ENCODE peak calls at places on chromosome 6, in nine cellular contexts. U is hypothalamus; W is NCI-H1105; F is EH; P is nucleus accumbens; O is CD8-positive, alpha-beta memory T cell; V is kidney glomerular epithelial cell; Q is A549; B is activated CD8-positive, alpha-beta memory T cell treated with anti-CD3 and anti-CD28 coated beads, Interleukin-2, amount 50 U/mL, for 4 hours. D is an unnamed sample.

GRCh38 chr6:155530219-155530834 is 74.7 kb upstream of the NOX3 start:
- DNase-seq in U (no peak), W (peak), F (peak), P (no peak), O (no peak), V (peak), Q (no peak), B (no peak), D (no peak)

GRCh38 chr6:36467625-36468024 is 24.8 kb downstream of the KCTD20 start:
- DNase-seq in U (no peak), W (no peak), F (no peak), P (no peak), O (no peak), V (no peak), Q (no peak), B (no peak), D (no peak)

GRCh38 chr6:105274678-105275077 is 94.9 kb upstream of the POPDC3 start:
- DNase-seq in U (no peak), W (no peak), F (no peak), P (no peak), O (no peak), V (no peak), Q (no peak), B (no peak), D (no peak)

GRCh38 chr6:107361568-107362270 is 97.6 kb downstream of the PDSS2 start:
- DNase-seq in U (no peak), W (no peak), F (peak), P (no peak), O (no peak), V (peak), Q (no peak), B (no peak), D (no peak)

GRCh38 chr6:53294095-53294494 is 54.7 kb downstream of the ELOVL5 start:
- DNase-seq in U (no peak), W (no peak), F (peak), P (no peak), O (no peak), V (no peak), Q (no peak), B (peak), D (no peak)

GRCh38 chr6:38110407-38111025 is 291.0 kb downstream of the ZFAND3 start:
- DNase-seq in U (peak), W (peak), F (no peak), P (peak), O (no peak), V (no peak), Q (no peak), B (no peak), D (no peak)

GRCh38 chr6:56692586-56693245 is 50.0 kb upstream of the DST start:
- DNase-seq in U (peak), W (no peak), F (peak), P (no peak), O (no peak), V (no peak), Q (no peak), B (no peak), D (no peak)

GRCh38 chr6:70210462-70210861 is 92.4 kb downstream of the COL9A1 start:
- DNase-seq in U (no peak), W (no peak), F (peak), P (no peak), O (no peak), V (no peak), Q (peak), B (no peak), D (no peak)

GRCh38 chr6:156461647-156462046 is 315.5 kb upstream of the ARID1B start:
- DNase-seq in U (no peak), W (peak), F (no peak), P (no peak), O (no peak), V (no peak), Q (no peak), B (no peak), D (no peak)

GRCh38 chr6:34657307-34657978 is 39.1 kb downstream of the ILRUN start:
- DNase-seq in U (peak), W (peak), F (peak), P (no peak), O (no peak), V (peak), Q (peak), B (no peak), D (no peak)

GRCh38 chr6:38459291-38459690 is 180.4 kb downstream of the BTBD9 start:
- DNase-seq in U (no peak), W (no peak), F (peak), P (no peak), O (no peak), V (no peak), Q (no peak), B (no peak), D (no peak)

GRCh38 chr6:134689676-134690447 is 260.0 kb downstream of the ALDH8A1 start:
- DNase-seq in U (no peak), W (no peak), F (no peak), P (peak), O (no peak), V (no peak), Q (no peak), B (no peak), D (no peak)

GRCh38 chr6:128417698-128418097 is 102.7 kb downstream of the PTPRK start:
- DNase-seq in U (no peak), W (no peak), F (no peak), P (no peak), O (no peak), V (no peak), Q (no peak), B (no peak), D (no peak)

GRCh38 chr6:44734886-44735630 is 347.6 kb downstream of the CDC5L start:
- DNase-seq in U (no peak), W (no peak), F (no peak), P (no peak), O (no peak), V (no peak), Q (no peak), B (no peak), D (no peak)